ENCODE peak calls at places on chromosomes 4 and X, in ten cellular contexts. One of them, this sample, is unnamed. For H3K4me1 and H3K36me3, the result is how much of the 10 kb centered on the place peaks cover.

GRCh38 chr4:70637239-70637920 is 8.8 kb downstream of the ENAM start:
- DNase-seq in fibroblast of lung: peak
- DNase-seq in left ventricle myocardium inferior: no peak
- DNase-seq in tibial nerve: no peak
- DNase-seq in ascending aorta: no peak
- DNase-seq in cardiac muscle cell: peak
- DNase-seq in transverse colon: no peak
- DNase-seq in HepG2: no peak
- DNase-seq in heart left ventricle: no peak
- DNase-seq in OCI-LY7: no peak
- DNase-seq in this sample: no peak

GRCh38 chr4:169099775-169100180 is 89.7 kb upstream of the CBR4 start:
- DNase-seq in fibroblast of lung: peak
- DNase-seq in left ventricle myocardium inferior: no peak
- DNase-seq in tibial nerve: peak
- DNase-seq in ascending aorta: no peak
- DNase-seq in cardiac muscle cell: no peak
- DNase-seq in transverse colon: no peak
- DNase-seq in HepG2: peak
- DNase-seq in heart left ventricle: peak
- DNase-seq in OCI-LY7: no peak
- DNase-seq in this sample: no peak

GRCh38 chr4:110626532-110627153 is 3.8 kb upstream of the PITX2 start:
- DNase-seq in fibroblast of lung: no peak
- DNase-seq in left ventricle myocardium inferior: no peak
- DNase-seq in tibial nerve: no peak
- DNase-seq in ascending aorta: no peak
- DNase-seq in cardiac muscle cell: no peak
- DNase-seq in transverse colon: no peak
- DNase-seq in HepG2: no peak
- DNase-seq in heart left ventricle: no peak
- DNase-seq in OCI-LY7: no peak
- DNase-seq in this sample: no peak

GRCh38 chrX:56618250-56618649 is 54.8 kb downstream of the UBQLN2 start:
- DNase-seq in fibroblast of lung: no peak
- DNase-seq in left ventricle myocardium inferior: no peak
- DNase-seq in tibial nerve: no peak
- DNase-seq in ascending aorta: no peak
- DNase-seq in cardiac muscle cell: no peak
- DNase-seq in transverse colon: no peak
- DNase-seq in HepG2: no peak
- DNase-seq in heart left ventricle: no peak
- DNase-seq in OCI-LY7: no peak
- DNase-seq in this sample: no peak

GRCh38 chrX:39438603-39439602 is 637.6 kb downstream of the MID1IP1 start:
- DNase-seq in fibroblast of lung: no peak
- DNase-seq in left ventricle myocardium inferior: no peak
- DNase-seq in tibial nerve: no peak
- DNase-seq in ascending aorta: no peak
- DNase-seq in cardiac muscle cell: no peak
- DNase-seq in transverse colon: no peak
- DNase-seq in HepG2: no peak
- DNase-seq in heart left ventricle: no peak
- DNase-seq in OCI-LY7: no peak
- DNase-seq in this sample: no peak

GRCh38 chr4:128376958-128377357 is 89.3 kb upstream of the PGRMC2 start:
- DNase-seq in fibroblast of lung: no peak
- DNase-seq in left ventricle myocardium inferior: no peak
- DNase-seq in tibial nerve: no peak
- DNase-seq in ascending aorta: no peak
- DNase-seq in cardiac muscle cell: no peak
- DNase-seq in transverse colon: no peak
- DNase-seq in HepG2: no peak
- DNase-seq in heart left ventricle: no peak
- DNase-seq in OCI-LY7: no peak
- DNase-seq in this sample: no peak

GRCh38 chr4:1206299-1207156 is 34.1 kb upstream of the SPON2 start:
- DNase-seq in fibroblast of lung: no peak
- DNase-seq in left ventricle myocardium inferior: no peak
- DNase-seq in tibial nerve: no peak
- DNase-seq in ascending aorta: no peak
- DNase-seq in cardiac muscle cell: no peak
- DNase-seq in transverse colon: peak
- DNase-seq in HepG2: no peak
- DNase-seq in heart left ventricle: peak
- DNase-seq in OCI-LY7: no peak
- DNase-seq in this sample: peak

GRCh38 chrX:78979789-78980464 is 34.7 kb downstream of the P2RY10 start:
- DNase-seq in fibroblast of lung: no peak
- DNase-seq in left ventricle myocardium inferior: no peak
- DNase-seq in tibial nerve: no peak
- DNase-seq in ascending aorta: no peak
- DNase-seq in cardiac muscle cell: no peak
- DNase-seq in transverse colon: no peak
- DNase-seq in HepG2: no peak
- DNase-seq in heart left ventricle: no peak
- DNase-seq in OCI-LY7: peak
- DNase-seq in this sample: no peak

GRCh38 chr4:147117400-147117799 is 171.7 kb upstream of the TTC29 start:
- DNase-seq in fibroblast of lung: peak
- DNase-seq in left ventricle myocardium inferior: no peak
- DNase-seq in tibial nerve: no peak
- DNase-seq in ascending aorta: no peak
- DNase-seq in cardiac muscle cell: peak
- DNase-seq in transverse colon: no peak
- DNase-seq in HepG2: no peak
- DNase-seq in heart left ventricle: no peak
- DNase-seq in OCI-LY7: no peak
- DNase-seq in this sample: no peak

GRCh38 chrX:48938721-48939416 is 18.5 kb downstream of the OTUD5 start:
- DNase-seq in fibroblast of lung: no peak
- DNase-seq in left ventricle myocardium inferior: no peak
- DNase-seq in tibial nerve: no peak
- DNase-seq in ascending aorta: no peak
- DNase-seq in cardiac muscle cell: no peak
- DNase-seq in transverse colon: peak
- DNase-seq in HepG2: no peak
- DNase-seq in heart left ventricle: no peak
- DNase-seq in OCI-LY7: peak
- DNase-seq in this sample: no peak

GRCh38 chrX:48936429-48937064 is 17.7 kb upstream of the PIM2 start:
- DNase-seq in fibroblast of lung: no peak
- DNase-seq in left ventricle myocardium inferior: no peak
- DNase-seq in tibial nerve: no peak
- DNase-seq in ascending aorta: no peak
- DNase-seq in cardiac muscle cell: no peak
- DNase-seq in transverse colon: no peak
- DNase-seq in HepG2: no peak
- DNase-seq in heart left ventricle: no peak
- DNase-seq in OCI-LY7: no peak
- DNase-seq in this sample: no peak

GRCh38 chrX:48937065-48937907 is 18.5 kb upstream of the PIM2 start:
- DNase-seq in fibroblast of lung: no peak
- DNase-seq in left ventricle myocardium inferior: peak
- DNase-seq in tibial nerve: peak
- DNase-seq in ascending aorta: peak
- DNase-seq in cardiac muscle cell: peak
- DNase-seq in transverse colon: peak
- DNase-seq in HepG2: no peak
- DNase-seq in heart left ventricle: peak
- DNase-seq in OCI-LY7: peak
- DNase-seq in this sample: peak

GRCh38 chrX:48940404-48940955 is 16.9 kb downstream of the OTUD5 start:
- DNase-seq in fibroblast of lung: no peak
- DNase-seq in left ventricle myocardium inferior: no peak
- DNase-seq in tibial nerve: no peak
- DNase-seq in ascending aorta: no peak
- DNase-seq in cardiac muscle cell: no peak
- DNase-seq in transverse colon: no peak
- DNase-seq in HepG2: no peak
- DNase-seq in heart left ventricle: no peak
- DNase-seq in OCI-LY7: no peak
- DNase-seq in this sample: no peak

DNA sequence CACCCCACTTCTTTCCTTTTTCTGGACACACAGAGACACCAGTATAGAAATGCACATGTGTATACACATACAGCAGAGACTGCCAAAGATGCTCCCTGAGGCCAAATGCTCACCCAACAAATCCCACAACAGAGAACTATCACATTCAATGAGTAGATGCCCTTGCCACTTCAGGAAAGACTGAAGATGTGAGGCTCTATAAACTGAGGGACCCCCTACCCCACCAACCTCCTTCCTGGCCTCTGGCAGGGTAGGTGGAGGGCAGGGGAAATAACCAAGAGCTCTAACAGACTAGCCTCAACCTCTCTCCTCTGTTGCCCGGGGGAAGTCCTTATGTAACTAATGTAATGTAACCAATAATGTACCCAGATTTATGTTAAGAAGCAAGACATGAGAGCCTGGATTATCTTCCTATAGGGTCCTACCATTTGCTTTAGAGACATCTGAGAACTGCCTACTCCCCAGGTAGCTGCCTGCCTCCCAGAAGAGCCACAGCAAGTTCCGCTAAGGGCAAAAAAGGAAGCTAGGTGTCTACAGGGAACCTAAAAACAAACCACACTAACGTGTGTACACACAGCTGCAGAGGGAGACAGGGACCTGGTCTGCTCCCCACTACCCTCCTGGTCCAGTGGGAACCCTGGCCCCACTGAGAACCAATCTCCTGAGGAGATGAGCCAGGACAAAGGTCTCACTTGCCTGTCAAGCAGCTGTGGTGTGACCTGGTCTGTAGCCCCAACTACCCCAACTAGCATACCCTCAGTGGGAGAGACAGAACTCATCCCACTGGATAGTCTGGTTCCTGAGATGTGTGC is 17.8 kb downstream of the OTUD5 start:
- DNase-seq in fibroblast of lung: no peak
- DNase-seq in left ventricle myocardium inferior: no peak
- DNase-seq in tibial nerve: no peak
- DNase-seq in ascending aorta: no peak
- DNase-seq in cardiac muscle cell: no peak
- DNase-seq in transverse colon: peak
- DNase-seq in HepG2: no peak
- DNase-seq in heart left ventricle: no peak
- DNase-seq in OCI-LY7: peak
- DNase-seq in this sample: no peak
- H3K4me1 ChIP-seq in fibroblast of lung: under half
- H3K4me1 ChIP-seq in left ventricle myocardium inferior: under half
- H3K4me1 ChIP-seq in tibial nerve: under half
- H3K4me1 ChIP-seq in ascending aorta: under half
- H3K4me1 ChIP-seq in cardiac muscle cell: under half
- H3K4me1 ChIP-seq in transverse colon: under half
- H3K4me1 ChIP-seq in HepG2: under half
- H3K4me1 ChIP-seq in heart left ventricle: under half
- H3K4me1 ChIP-seq in OCI-LY7: half or more
- H3K4me1 ChIP-seq in this sample: under half

DNA sequence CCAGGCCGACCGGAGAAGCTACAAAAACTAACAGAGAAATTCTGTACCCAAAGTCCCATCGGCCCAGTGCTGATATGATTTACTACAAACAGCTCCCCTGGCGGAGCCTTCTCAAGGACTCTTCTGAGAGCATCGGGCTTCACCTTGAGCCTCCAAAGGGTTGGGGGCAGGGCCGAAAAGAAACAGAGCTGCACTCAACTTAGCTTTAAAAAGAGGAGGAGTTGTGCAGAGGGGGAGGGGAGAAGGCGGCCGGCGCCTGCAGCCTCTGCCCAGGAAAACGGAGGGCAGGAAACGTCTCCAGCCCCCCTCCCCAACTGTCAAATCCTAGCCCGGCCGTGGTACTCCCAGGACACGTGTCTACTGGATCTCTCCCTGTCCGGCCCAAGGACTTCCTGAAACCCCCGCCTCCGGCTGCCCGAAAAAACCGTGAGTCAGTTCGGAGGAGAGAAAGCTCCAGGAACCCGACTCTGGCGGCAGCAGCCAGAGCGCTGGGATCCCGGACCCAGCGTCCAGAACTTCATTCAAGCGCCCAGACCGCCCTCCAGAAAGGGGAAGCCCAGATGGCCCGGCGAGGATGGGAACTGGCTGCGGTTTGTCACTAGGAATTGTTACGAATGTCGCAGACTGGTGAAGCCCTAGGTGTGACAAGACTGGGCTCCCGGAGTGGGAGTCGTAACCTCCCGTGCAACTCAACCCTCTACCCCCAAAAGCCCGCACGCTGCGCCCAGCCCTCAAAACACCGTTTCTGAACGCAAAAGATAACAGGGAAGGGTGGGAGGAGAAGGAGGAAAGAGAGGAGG is 1.0 kb downstream of the ADAMTS3 start:
- DNase-seq in fibroblast of lung: peak
- DNase-seq in left ventricle myocardium inferior: peak
- DNase-seq in tibial nerve: peak
- DNase-seq in ascending aorta: peak
- DNase-seq in cardiac muscle cell: peak
- DNase-seq in transverse colon: peak
- DNase-seq in HepG2: peak
- DNase-seq in heart left ventricle: peak
- DNase-seq in OCI-LY7: no peak
- DNase-seq in this sample: peak
- TF ChIP-seq CTCF in fibroblast of lung: peak
- TF ChIP-seq CTCF in left ventricle myocardium inferior: peak
- TF ChIP-seq CTCF in tibial nerve: no peak
- TF ChIP-seq CTCF in ascending aorta: no peak
- TF ChIP-seq CTCF in cardiac muscle cell: peak
- TF ChIP-seq CTCF in transverse colon: no peak
- TF ChIP-seq CTCF in HepG2: no peak
- TF ChIP-seq CTCF in heart left ventricle: no peak
- TF ChIP-seq CTCF in OCI-LY7: no peak
- TF ChIP-seq CTCF in this sample: peak

GRCh38 chr4:10072420-10073017 is 44.1 kb downstream of the WDR1 start:
- DNase-seq in fibroblast of lung: no peak
- DNase-seq in left ventricle myocardium inferior: no peak
- DNase-seq in tibial nerve: no peak
- DNase-seq in ascending aorta: no peak
- DNase-seq in cardiac muscle cell: no peak
- DNase-seq in transverse colon: no peak
- DNase-seq in HepG2: no peak
- DNase-seq in heart left ventricle: no peak
- DNase-seq in OCI-LY7: no peak
- DNase-seq in this sample: no peak
- H3K36me3 ChIP-seq in fibroblast of lung: under half
- H3K36me3 ChIP-seq in left ventricle myocardium inferior: half or more
- H3K36me3 ChIP-seq in tibial nerve: half or more
- H3K36me3 ChIP-seq in ascending aorta: half or more
- H3K36me3 ChIP-seq in cardiac muscle cell: under half
- H3K36me3 ChIP-seq in transverse colon: under half
- H3K36me3 ChIP-seq in HepG2: under half
- H3K36me3 ChIP-seq in heart left ventricle: half or more
- H3K36me3 ChIP-seq in OCI-LY7: half or more
- H3K36me3 ChIP-seq in this sample: half or more

DNA sequence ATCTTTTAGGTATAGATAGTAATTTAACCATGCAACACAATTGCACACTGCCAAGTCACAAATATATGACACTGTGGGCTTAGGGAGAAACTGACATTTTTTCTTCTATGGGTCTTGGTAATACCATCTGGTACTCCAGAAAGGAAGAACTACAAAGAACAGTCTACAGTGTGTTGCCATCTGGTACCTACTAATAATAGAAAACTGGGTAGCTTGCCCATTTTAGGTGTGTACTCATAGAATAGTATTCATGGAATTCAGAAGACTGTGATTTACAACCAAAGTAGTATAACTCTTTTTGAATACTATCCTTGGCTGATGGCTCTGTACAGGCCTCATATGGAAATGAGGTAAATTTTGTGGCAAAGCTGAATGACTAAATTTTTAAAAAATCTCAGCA is 132.6 kb upstream of the RPS6KA6 start:
- DNase-seq in fibroblast of lung: no peak
- DNase-seq in left ventricle myocardium inferior: no peak
- DNase-seq in tibial nerve: no peak
- DNase-seq in ascending aorta: no peak
- DNase-seq in cardiac muscle cell: no peak
- DNase-seq in transverse colon: no peak
- DNase-seq in HepG2: no peak
- DNase-seq in heart left ventricle: no peak
- DNase-seq in OCI-LY7: no peak
- DNase-seq in this sample: no peak
- H3K4me1 ChIP-seq in fibroblast of lung: under half
- H3K4me1 ChIP-seq in left ventricle myocardium inferior: under half
- H3K4me1 ChIP-seq in tibial nerve: under half
- H3K4me1 ChIP-seq in ascending aorta: under half
- H3K4me1 ChIP-seq in cardiac muscle cell: under half
- H3K4me1 ChIP-seq in transverse colon: under half
- H3K4me1 ChIP-seq in HepG2: under half
- H3K4me1 ChIP-seq in heart left ventricle: under half
- H3K4me1 ChIP-seq in OCI-LY7: under half
- H3K4me1 ChIP-seq in this sample: under half